ENCODE peak calls at places on chromosomes 13 and 19, in nine cellular contexts. I is ascending aorta; F is glutamatergic neuron; R is activated CD4-positive, alpha-beta T cell treated with anti-CD3 and anti-CD28 coated beads, Interleukin-2, amount 50 U/mL, for 24 hours; X is foreskin fibroblast; N is NCI-H1105 treated with DMSO at 0.1 percent for 48 hours; Y is islet precursor cell; V is amniotic stem cell; Q is T-helper 22 cell. A is an unnamed sample.

GRCh38 chr19:7677664-7678311 is 898 bp downstream of the MCEMP1 start:
- DNase-seq in Y (no peak), R (no peak), F (no peak), Q (no peak), V (no peak), X (no peak), I (no peak), N (no peak), A (no peak)

GRCh38 chr13:19888799-19889198 is 25.4 kb upstream of the ZMYM5 start:
- DNase-seq in X (no peak), R (no peak), V (no peak), I (no peak), Q (no peak), Y (no peak), F (no peak), N (no peak), A (peak)

GRCh38 chr19:6087074-6087506 is 23.2 kb downstream of the RFX2 start:
- DNase-seq in R (no peak), V (no peak), Y (peak), X (no peak), I (no peak), F (peak), N (peak), Q (no peak), A (peak)

GRCh38 chr13:55199132-55199531 is 1941.6 kb upstream of the PRR20A start:
- DNase-seq in R (no peak), Q (no peak), N (no peak), V (no peak), F (peak), Y (peak), I (no peak), X (no peak), A (no peak)

GRCh38 chr13:99307648-99308339 is 595 bp upstream of the GPR183 start:
- DNase-seq in N (no peak), F (no peak), I (no peak), V (no peak), Y (peak), X (peak), Q (peak), R (no peak), A (peak)

GRCh38 chr19:11970174-11970573 is 5.3 kb downstream of the ZNF763 start:
- DNase-seq in X (no peak), R (no peak), Q (no peak), N (no peak), Y (no peak), I (no peak), F (no peak), V (no peak), A (no peak)

GRCh38 chr13:23025848-23026608 is 154.8 kb upstream of the SGCG start:
- DNase-seq in Y (no peak), N (no peak), F (no peak), Q (no peak), X (no peak), I (no peak), R (no peak), V (no peak), A (no peak)

GRCh38 chr19:53969366-53969765 is 6.6 kb downstream of the CACNG8 start:
- DNase-seq in V (no peak), N (no peak), Q (no peak), X (no peak), R (no peak), F (no peak), Y (no peak), I (no peak), A (no peak)

GRCh38 chr19:28555317-28555716 is 657.6 kb downstream of the UQCRFS1 start:
- DNase-seq in V (no peak), X (no peak), Q (no peak), R (no peak), F (no peak), N (no peak), Y (no peak), I (no peak), A (no peak)

GRCh38 chr19:52897149-52897935 is at the start of gene ZNF320:
- DNase-seq in N (peak), I (peak), Y (peak), Q (peak), R (peak), X (peak), V (peak), F (peak), A (peak)

GRCh38 chr19:14073232-14073924 is 792 bp downstream of the MISP3 start:
- DNase-seq in Q (peak), X (peak), R (peak), F (peak), Y (peak), I (no peak), V (no peak), N (peak), A (peak)

GRCh38 chr13:48567521-48568331 is 34.8 kb upstream of the RCBTB2 start:
- DNase-seq in I (no peak), V (no peak), Q (no peak), X (no peak), R (no peak), Y (no peak), N (no peak), F (no peak), A (no peak)

GRCh38 chr13:89943139-89943538 is 1404.3 kb upstream of the MIR17HG start:
- DNase-seq in Q (no peak), X (no peak), I (no peak), N (no peak), R (no peak), V (no peak), Y (no peak), F (no peak), A (no peak)

GRCh38 chr13:84239032-84239431 is 356.8 kb upstream of the SLITRK1 start:
- DNase-seq in V (no peak), R (no peak), I (no peak), Q (no peak), N (no peak), F (no peak), Y (no peak), X (no peak), A (no peak)

GRCh38 chr13:75432045-75432444 is 49.9 kb downstream of the TBC1D4 start:
- DNase-seq in Y (no peak), X (no peak), R (no peak), N (no peak), V (no peak), F (no peak), I (no peak), Q (no peak), A (no peak)

GRCh38 chr19:55642153-55643002 is 1.1 kb upstream of the ZNF581 start:
- DNase-seq in N (no peak), R (no peak), I (no peak), X (no peak), Q (no peak), F (peak), V (no peak), Y (peak), A (no peak)

GRCh38 chr19:42601811-42602443 is 7.2 kb upstream of the CEACAM8 start:
- DNase-seq in V (no peak), Q (no peak), N (no peak), I (no peak), F (no peak), Y (peak), X (peak), R (no peak), A (no peak)

GRCh38 chr13:35472308-35473008 is 4.0 kb downstream of the MAB21L1 start:
- DNase-seq in X (peak), V (no peak), Q (no peak), N (no peak), F (peak), Y (no peak), R (no peak), I (no peak), A (no peak)

A was measured in RCC 7860.